ENCODE peak calls at places on chromosome 6, in six cellular contexts. One of them, this sample, is unnamed.

GRCh38 chr6:40710626-40711354 is 123.6 kb upstream of the LRFN2 start:
- DNase-seq in sigmoid colon: no peak
- DNase-seq in WTC11: no peak
- DNase-seq in type B pancreatic cell: no peak
- DNase-seq in PC-9: no peak
- DNase-seq in HFF-Myc: no peak
- DNase-seq in this sample: no peak

GRCh38 chr6:1231941-1232340 is 80.0 kb upstream of the FOXQ1 start:
- DNase-seq in sigmoid colon: no peak
- DNase-seq in WTC11: no peak
- DNase-seq in type B pancreatic cell: no peak
- DNase-seq in PC-9: no peak
- DNase-seq in HFF-Myc: no peak
- DNase-seq in this sample: no peak

GRCh38 chr6:9252784-9253183 is 817.4 kb upstream of the SLC35B3 start:
- DNase-seq in sigmoid colon: no peak
- DNase-seq in WTC11: peak
- DNase-seq in type B pancreatic cell: no peak
- DNase-seq in PC-9: no peak
- DNase-seq in HFF-Myc: no peak
- DNase-seq in this sample: no peak

GRCh38 chr6:148548749-148549140 is 198.1 kb upstream of the UST start:
- DNase-seq in sigmoid colon: no peak
- DNase-seq in WTC11: no peak
- DNase-seq in type B pancreatic cell: no peak
- DNase-seq in PC-9: no peak
- DNase-seq in HFF-Myc: no peak
- DNase-seq in this sample: no peak

GRCh38 chr6:161463061-161463460 is 189.2 kb upstream of the AGPAT4 start:
- DNase-seq in sigmoid colon: no peak
- DNase-seq in WTC11: no peak
- DNase-seq in type B pancreatic cell: no peak
- DNase-seq in PC-9: no peak
- DNase-seq in HFF-Myc: no peak
- DNase-seq in this sample: no peak

GRCh38 chr6:155381856-155382690 is 67.8 kb upstream of the TFB1M start:
- DNase-seq in sigmoid colon: no peak
- DNase-seq in WTC11: no peak
- DNase-seq in type B pancreatic cell: no peak
- DNase-seq in PC-9: no peak
- DNase-seq in HFF-Myc: peak
- DNase-seq in this sample: no peak

GRCh38 chr6:163776549-163777378 is 362.2 kb downstream of the QKI start:
- DNase-seq in sigmoid colon: no peak
- DNase-seq in WTC11: no peak
- DNase-seq in type B pancreatic cell: no peak
- DNase-seq in PC-9: no peak
- DNase-seq in HFF-Myc: no peak
- DNase-seq in this sample: no peak

GRCh38 chr6:127582777-127583462 is 5.9 kb downstream of the C6orf58 start:
- DNase-seq in sigmoid colon: no peak
- DNase-seq in WTC11: no peak
- DNase-seq in type B pancreatic cell: no peak
- DNase-seq in PC-9: peak
- DNase-seq in HFF-Myc: no peak
- DNase-seq in this sample: no peak

GRCh38 chr6:41042167-41042566 is at the start of gene TSPO2:
- DNase-seq in sigmoid colon: no peak
- DNase-seq in WTC11: no peak
- DNase-seq in type B pancreatic cell: no peak
- DNase-seq in PC-9: no peak
- DNase-seq in HFF-Myc: no peak
- DNase-seq in this sample: no peak

GRCh38 chr6:7590918-7591302 is 912 bp downstream of the SNRNP48 start:
- DNase-seq in sigmoid colon: no peak
- DNase-seq in WTC11: no peak
- DNase-seq in type B pancreatic cell: no peak
- DNase-seq in PC-9: no peak
- DNase-seq in HFF-Myc: no peak
- DNase-seq in this sample: no peak

GRCh38 chr6:31407699-31408098 is 4.3 kb downstream of the MICA start:
- DNase-seq in sigmoid colon: no peak
- DNase-seq in WTC11: no peak
- DNase-seq in type B pancreatic cell: no peak
- DNase-seq in PC-9: peak
- DNase-seq in HFF-Myc: no peak
- DNase-seq in this sample: no peak

GRCh38 chr6:111724505-111724904 is 118.8 kb upstream of the TRAF3IP2 start:
- DNase-seq in sigmoid colon: no peak
- DNase-seq in WTC11: no peak
- DNase-seq in type B pancreatic cell: no peak
- DNase-seq in PC-9: no peak
- DNase-seq in HFF-Myc: no peak
- DNase-seq in this sample: no peak

GRCh38 chr6:57195457-57195856 is 23.3 kb downstream of the BAG2 start:
- DNase-seq in sigmoid colon: no peak
- DNase-seq in WTC11: no peak
- DNase-seq in type B pancreatic cell: no peak
- DNase-seq in PC-9: no peak
- DNase-seq in HFF-Myc: no peak
- DNase-seq in this sample: no peak

GRCh38 chr6:29071831-29072723 is 15.0 kb downstream of the OR2B3 start:
- DNase-seq in sigmoid colon: no peak
- DNase-seq in WTC11: peak
- DNase-seq in type B pancreatic cell: no peak
- DNase-seq in PC-9: no peak
- DNase-seq in HFF-Myc: peak
- DNase-seq in this sample: peak

GRCh38 chr6:156828280-156828703 is 51.1 kb downstream of the ARID1B start:
- DNase-seq in sigmoid colon: no peak
- DNase-seq in WTC11: no peak
- DNase-seq in type B pancreatic cell: no peak
- DNase-seq in PC-9: peak
- DNase-seq in HFF-Myc: peak
- DNase-seq in this sample: no peak

GRCh38 chr6:169385237-169385880 is 131.7 kb upstream of the THBS2 start:
- DNase-seq in sigmoid colon: no peak
- DNase-seq in WTC11: no peak
- DNase-seq in type B pancreatic cell: no peak
- DNase-seq in PC-9: no peak
- DNase-seq in HFF-Myc: no peak
- DNase-seq in this sample: no peak

GRCh38 chr6:72530750-72531149 is 91.1 kb upstream of the KCNQ5 start:
- DNase-seq in sigmoid colon: no peak
- DNase-seq in WTC11: no peak
- DNase-seq in type B pancreatic cell: no peak
- DNase-seq in PC-9: no peak
- DNase-seq in HFF-Myc: no peak
- DNase-seq in this sample: no peak

GRCh38 chr6:10759884-10760329 is 12.3 kb downstream of the TMEM14B start:
- DNase-seq in sigmoid colon: peak
- DNase-seq in WTC11: no peak
- DNase-seq in type B pancreatic cell: no peak
- DNase-seq in PC-9: peak
- DNase-seq in HFF-Myc: peak
- DNase-seq in this sample: peak

GRCh38 chr6:129849456-129849855 is 11.7 kb downstream of the TMEM244 start:
- DNase-seq in sigmoid colon: no peak
- DNase-seq in WTC11: no peak
- DNase-seq in type B pancreatic cell: no peak
- DNase-seq in PC-9: no peak
- DNase-seq in HFF-Myc: no peak
- DNase-seq in this sample: no peak

GRCh38 chr6:74596586-74596985 is 609.3 kb downstream of the COL12A1 start:
- DNase-seq in sigmoid colon: no peak
- DNase-seq in WTC11: no peak
- DNase-seq in type B pancreatic cell: no peak
- DNase-seq in PC-9: no peak
- DNase-seq in HFF-Myc: no peak
- DNase-seq in this sample: no peak

GRCh38 chr6:7006536-7007191 is 101.1 kb upstream of the RREB1 start:
- DNase-seq in sigmoid colon: no peak
- DNase-seq in WTC11: no peak
- DNase-seq in type B pancreatic cell: no peak
- DNase-seq in PC-9: no peak
- DNase-seq in HFF-Myc: no peak
- DNase-seq in this sample: no peak

GRCh38 chr6:56370127-56370540 is 122.8 kb upstream of the COL21A1 start:
- DNase-seq in sigmoid colon: peak
- DNase-seq in WTC11: peak
- DNase-seq in type B pancreatic cell: no peak
- DNase-seq in PC-9: peak
- DNase-seq in HFF-Myc: peak
- DNase-seq in this sample: peak

GRCh38 chr6:154447929-154448328 is 62.6 kb downstream of the CNKSR3 start:
- DNase-seq in sigmoid colon: no peak
- DNase-seq in WTC11: no peak
- DNase-seq in type B pancreatic cell: no peak
- DNase-seq in PC-9: no peak
- DNase-seq in HFF-Myc: no peak
- DNase-seq in this sample: no peak

GRCh38 chr6:155521719-155522118 is 66.1 kb upstream of the NOX3 start:
- DNase-seq in sigmoid colon: no peak
- DNase-seq in WTC11: no peak
- DNase-seq in type B pancreatic cell: no peak
- DNase-seq in PC-9: no peak
- DNase-seq in HFF-Myc: no peak
- DNase-seq in this sample: no peak

GRCh38 chr6:219641-220198 is 72.6 kb upstream of the DUSP22 start:
- DNase-seq in sigmoid colon: peak
- DNase-seq in WTC11: peak
- DNase-seq in type B pancreatic cell: no peak
- DNase-seq in PC-9: no peak
- DNase-seq in HFF-Myc: no peak
- DNase-seq in this sample: peak

GRCh38 chr6:150025201-150025917 is at the start of gene RAET1L:
- DNase-seq in sigmoid colon: no peak
- DNase-seq in WTC11: no peak
- DNase-seq in type B pancreatic cell: no peak
- DNase-seq in PC-9: peak
- DNase-seq in HFF-Myc: peak
- DNase-seq in this sample: peak

GRCh38 chr6:121823437-121823851 is 388.0 kb downstream of the GJA1 start:
- DNase-seq in sigmoid colon: no peak
- DNase-seq in WTC11: no peak
- DNase-seq in type B pancreatic cell: no peak
- DNase-seq in PC-9: no peak
- DNase-seq in HFF-Myc: peak
- DNase-seq in this sample: no peak
- TF ChIP-seq CTCF in sigmoid colon: no peak
- TF ChIP-seq CTCF in WTC11: no peak
- TF ChIP-seq CTCF in type B pancreatic cell: no peak
- TF ChIP-seq CTCF in PC-9: no peak
- TF ChIP-seq CTCF in HFF-Myc: no peak
- TF ChIP-seq CTCF in this sample: no peak

GRCh38 chr6:33854572-33855030 is 50.8 kb upstream of the MLN start:
- DNase-seq in sigmoid colon: no peak
- DNase-seq in WTC11: no peak
- DNase-seq in type B pancreatic cell: no peak
- DNase-seq in PC-9: no peak
- DNase-seq in HFF-Myc: no peak
- DNase-seq in this sample: no peak
- TF ChIP-seq CTCF in sigmoid colon: no peak
- TF ChIP-seq CTCF in WTC11: no peak
- TF ChIP-seq CTCF in type B pancreatic cell: no peak
- TF ChIP-seq CTCF in PC-9: no peak
- TF ChIP-seq CTCF in HFF-Myc: no peak
- TF ChIP-seq CTCF in this sample: no peak

GRCh38 chr6:117352466-117353081 is 73.2 kb downstream of the ROS1 start:
- DNase-seq in sigmoid colon: no peak
- DNase-seq in WTC11: no peak
- DNase-seq in type B pancreatic cell: no peak
- DNase-seq in PC-9: no peak
- DNase-seq in HFF-Myc: no peak
- DNase-seq in this sample: peak
- TF ChIP-seq CTCF in sigmoid colon: peak
- TF ChIP-seq CTCF in WTC11: peak
- TF ChIP-seq CTCF in type B pancreatic cell: peak
- TF ChIP-seq CTCF in PC-9: peak
- TF ChIP-seq CTCF in HFF-Myc: peak
- TF ChIP-seq CTCF in this sample: peak

GRCh38 chr6:142913511-142914047 is 31.4 kb downstream of the HIVEP2 start:
- DNase-seq in sigmoid colon: no peak
- DNase-seq in WTC11: no peak
- DNase-seq in type B pancreatic cell: no peak
- DNase-seq in PC-9: no peak
- DNase-seq in HFF-Myc: no peak
- DNase-seq in this sample: no peak
- TF ChIP-seq CTCF in sigmoid colon: no peak
- TF ChIP-seq CTCF in WTC11: no peak
- TF ChIP-seq CTCF in type B pancreatic cell: no peak
- TF ChIP-seq CTCF in PC-9: no peak
- TF ChIP-seq CTCF in HFF-Myc: no peak
- TF ChIP-seq CTCF in this sample: no peak

DNA sequence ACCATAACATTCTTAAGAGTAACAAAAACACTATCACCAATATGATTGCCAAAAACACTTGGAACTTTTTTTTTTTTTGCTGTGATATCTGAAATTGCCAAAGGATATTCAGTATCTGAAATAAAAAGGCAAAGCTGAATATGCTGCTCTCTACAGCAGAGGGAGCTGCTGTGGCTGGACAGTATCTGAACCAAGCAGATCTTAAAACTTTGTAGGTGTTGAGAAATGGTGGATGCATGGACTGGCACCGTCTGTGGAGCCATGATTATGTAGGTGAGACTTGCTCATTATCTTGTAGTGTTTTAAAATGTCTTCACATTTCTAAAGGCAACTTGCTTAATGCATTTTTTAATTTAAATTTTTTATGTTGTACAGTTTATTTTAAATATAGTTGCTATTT is 9.2 kb downstream of the PDCD2 start:
- DNase-seq in sigmoid colon: no peak
- DNase-seq in WTC11: no peak
- DNase-seq in type B pancreatic cell: no peak
- DNase-seq in PC-9: no peak
- DNase-seq in HFF-Myc: no peak
- DNase-seq in this sample: no peak
- TF ChIP-seq CTCF in sigmoid colon: no peak
- TF ChIP-seq CTCF in WTC11: peak
- TF ChIP-seq CTCF in type B pancreatic cell: peak
- TF ChIP-seq CTCF in PC-9: no peak
- TF ChIP-seq CTCF in HFF-Myc: peak
- TF ChIP-seq CTCF in this sample: no peak

GRCh38 chr6:18155864-18156396 is 708 bp downstream of the KDM1B start:
- DNase-seq in sigmoid colon: peak
- DNase-seq in WTC11: peak
- DNase-seq in type B pancreatic cell: peak
- DNase-seq in PC-9: peak
- DNase-seq in HFF-Myc: no peak
- DNase-seq in this sample: peak
- TF ChIP-seq CTCF in sigmoid colon: no peak
- TF ChIP-seq CTCF in WTC11: no peak
- TF ChIP-seq CTCF in type B pancreatic cell: peak
- TF ChIP-seq CTCF in PC-9: no peak
- TF ChIP-seq CTCF in HFF-Myc: no peak
- TF ChIP-seq CTCF in this sample: no peak

This sample was measured in Calu3.